ENCODE peak calls at places on chromosomes 6 and 20, in four cellular contexts. B, F, W and Q are unnamed samples.
A peak's percentile ranks its signal among the peaks of the same experiment; 100 is the strongest.

GRCh38 chr20:35956616-35957015 is 2.3 kb upstream of the SCAND1 start:
- DNase-seq in W (no peak), B (no peak), F (no peak), Q (no peak)

GRCh38 chr6:169539176-169539897 is 162.5 kb downstream of the WDR27 start:
- DNase-seq in F (no peak), B (peak; percentile 11), W (no peak), Q (no peak)

GRCh38 chr6:128516514-128516898 is 3.9 kb downstream of the PTPRK start:
- DNase-seq in W (no peak), F (no peak), B (no peak), Q (no peak)

GRCh38 chr6:133817460-133818047 is 71.4 kb upstream of the TCF21 start:
- DNase-seq in W (no peak), F (peak; percentile 56), B (no peak), Q (no peak)

GRCh38 chr6:141212296-141212695 is 920.4 kb upstream of the GJE1 start:
- DNase-seq in B (no peak), F (no peak), W (no peak), Q (no peak)

GRCh38 chr6:148273962-148274752 is 68.5 kb upstream of the SASH1 start:
- DNase-seq in F (no peak), B (no peak), W (no peak), Q (no peak)

GRCh38 chr6:111837641-111838500 is 35.4 kb downstream of the FYN start:
- DNase-seq in W (no peak), B (no peak), F (no peak), Q (no peak)

GRCh38 chr6:124131259-124131658 is 327.6 kb downstream of the NKAIN2 start:
- DNase-seq in B (no peak), F (no peak), W (no peak), Q (no peak)

GRCh38 chr6:113351183-113351834 is 505.8 kb upstream of the MARCKS start:
- DNase-seq in W (peak; percentile 32), F (no peak), B (peak; percentile 43), Q (no peak)

GRCh38 chr6:112357801-112358200 is 10.7 kb downstream of the RFPL4B start:
- DNase-seq in F (no peak), B (no peak), W (no peak), Q (no peak)

GRCh38 chr20:9506337-9506821 is 8.0 kb upstream of the LAMP5 start:
- DNase-seq in W (no peak), B (no peak), F (no peak), Q (no peak)

GRCh38 chr6:53035549-53036213 is 29.5 kb upstream of the FBXO9 start:
- DNase-seq in B (no peak), F (no peak), W (no peak), Q (no peak)

GRCh38 chr6:139977887-139978332 is 603.5 kb upstream of the CITED2 start:
- DNase-seq in W (no peak), F (no peak), B (no peak), Q (no peak)

GRCh38 chr6:3609388-3609787 is 142.1 kb downstream of the PXDC1 start:
- DNase-seq in B (no peak), W (no peak), F (no peak), Q (no peak)

GRCh38 chr6:32836873-32837272 is 1.7 kb downstream of the TAP2 start:
- DNase-seq in W (no peak), F (no peak), B (no peak), Q (no peak)

GRCh38 chr20:57501461-57502330 is 23.2 kb downstream of the CTCFL start:
- DNase-seq in F (no peak), W (no peak), B (no peak), Q (no peak)

GRCh38 chr6:15246217-15247211 is 645 bp downstream of the JARID2 start:
- DNase-seq in B (no peak), F (no peak), W (no peak), Q (no peak)

GRCh38 chr6:105926318-105926717 is 159.8 kb upstream of the PRDM1 start:
- DNase-seq in F (no peak), W (no peak), B (no peak), Q (no peak)

GRCh38 chr20:54257090-54257816 is 49.4 kb downstream of the PFDN4 start:
- DNase-seq in W (no peak), B (no peak), F (no peak), Q (no peak)

GRCh38 chr20:46423882-46424482 is 17.6 kb upstream of the ELMO2 start:
- DNase-seq in B (no peak), W (no peak), F (no peak), Q (no peak)

GRCh38 chr6:169915769-169916550 is 164.5 kb downstream of the ERMARD start:
- DNase-seq in F (no peak), W (no peak), B (no peak), Q (no peak)

GRCh38 chr20:44188752-44189151 is 1.8 kb upstream of the JPH2 start:
- DNase-seq in F (no peak), W (no peak), B (no peak), Q (peak; percentile 35)

GRCh38 chr6:13014551-13015378 is 298.2 kb downstream of the PHACTR1 start:
- DNase-seq in W (peak; percentile 41), F (peak; percentile 78), B (peak; percentile 18), Q (no peak)

GRCh38 chr6:46760925-46761324 is 14.2 kb downstream of the ANKRD66 start:
- DNase-seq in B (no peak), F (no peak), W (no peak), Q (no peak)

GRCh38 chr6:119243657-119244056 is 105.9 kb downstream of the MAN1A1 start:
- DNase-seq in W (no peak), B (no peak), F (no peak), Q (no peak)

GRCh38 chr20:24632581-24632980 is 163.2 kb downstream of the SYNDIG1 start:
- DNase-seq in F (no peak), B (no peak), W (no peak), Q (no peak)

GRCh38 chr20:53149652-53150205 is 177.6 kb downstream of the TSHZ2 start:
- DNase-seq in B (no peak), W (no peak), F (no peak), Q (no peak)

GRCh38 chr20:53529658-53530057 is 64.0 kb downstream of the ZNF217 start:
- DNase-seq in W (no peak), B (no peak), F (no peak), Q (no peak)

GRCh38 chr6:100160913-100161312 is 166.9 kb upstream of the MCHR2 start:
- DNase-seq in F (no peak), W (no peak), B (no peak), Q (no peak)

GRCh38 chr6:6725834-6726194 is 137.3 kb downstream of the LY86 start:
- DNase-seq in B (no peak), W (no peak), F (no peak), Q (no peak)

GRCh38 chr6:24546432-24546831 is 51.7 kb downstream of the ALDH5A1 start:
- DNase-seq in F (no peak), B (no peak), W (no peak), Q (no peak)

DNA sequence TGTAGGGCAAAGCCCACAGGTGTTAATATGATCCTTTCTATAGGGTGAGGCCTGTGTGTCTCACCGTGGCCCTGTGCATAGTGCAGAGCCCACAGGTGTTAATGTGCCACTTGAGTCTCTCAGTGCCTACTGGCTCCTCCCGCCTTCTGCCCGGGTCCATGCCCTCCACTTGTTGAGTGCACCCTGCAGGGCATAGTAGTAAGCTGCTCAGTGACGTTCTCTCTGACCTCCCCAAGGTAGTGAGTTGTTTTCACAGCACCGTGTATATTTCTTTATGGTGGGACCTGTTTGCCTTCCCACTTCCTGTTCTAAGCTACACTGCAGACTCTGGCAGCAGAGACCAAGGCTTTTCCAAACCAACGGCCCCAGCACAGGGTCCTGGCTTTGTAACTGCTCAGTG is 64.5 kb upstream of the SLC22A1 start:
- DNase-seq in F (no peak), B (no peak), W (no peak), Q (no peak)
- H3K27ac ChIP-seq in F (no peak overlapping the region), B (no peak overlapping the region), W (no peak overlapping the region), Q (no peak overlapping the region)

DNA sequence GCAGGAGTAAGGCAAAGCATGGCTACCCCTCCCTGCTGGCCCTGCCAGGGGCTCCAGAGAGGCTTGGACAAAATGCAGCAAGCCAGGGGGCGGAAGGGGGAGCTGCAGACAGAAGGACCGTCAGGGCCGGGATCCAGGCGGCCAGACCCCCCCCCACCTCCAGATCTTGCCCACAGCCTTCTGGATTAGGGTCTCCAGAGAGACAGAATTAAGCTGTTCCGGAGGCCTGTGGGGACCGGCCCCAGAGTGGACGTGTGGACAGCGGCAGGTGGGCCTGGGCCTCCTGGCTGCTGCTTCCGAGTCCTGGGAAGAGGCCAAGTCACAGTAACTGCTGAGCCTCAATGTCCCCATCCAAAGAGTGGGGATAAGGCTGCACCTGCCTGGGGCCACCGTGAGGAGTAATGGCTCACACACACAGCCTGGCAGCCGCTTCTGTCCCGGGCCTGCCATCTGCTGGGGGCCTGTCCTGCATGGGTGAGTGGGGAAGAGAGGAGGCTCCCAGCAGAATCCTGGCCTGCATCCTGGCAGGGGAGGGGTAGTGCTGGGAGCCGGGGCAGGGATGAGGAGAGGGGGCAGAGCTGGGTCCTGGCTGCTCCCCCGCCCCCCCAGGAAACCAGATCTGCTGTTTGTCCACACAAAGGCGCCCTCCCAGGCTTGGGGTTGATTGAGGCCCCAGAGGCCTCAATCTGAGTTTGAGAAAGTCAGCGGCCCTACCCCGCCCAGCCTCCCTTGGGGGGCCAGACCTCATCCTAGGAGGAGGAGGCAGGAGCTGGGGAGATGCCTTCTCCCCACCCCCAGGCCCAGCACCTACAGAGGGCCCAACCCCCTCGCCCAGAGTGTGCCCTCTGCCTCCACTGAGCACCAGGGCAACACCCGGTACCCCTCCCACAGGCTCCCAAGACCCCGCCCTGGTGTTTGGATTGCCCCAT is 3.9 kb downstream of the LAMA5 start:
- DNase-seq in W (peak; percentile 60), B (peak; percentile 19), F (peak; percentile 60), Q (peak; percentile 55)
- TF ChIP-seq CTCF in W (no peak), B (peak; percentile 22), F (no peak), Q (no peak)

DNA sequence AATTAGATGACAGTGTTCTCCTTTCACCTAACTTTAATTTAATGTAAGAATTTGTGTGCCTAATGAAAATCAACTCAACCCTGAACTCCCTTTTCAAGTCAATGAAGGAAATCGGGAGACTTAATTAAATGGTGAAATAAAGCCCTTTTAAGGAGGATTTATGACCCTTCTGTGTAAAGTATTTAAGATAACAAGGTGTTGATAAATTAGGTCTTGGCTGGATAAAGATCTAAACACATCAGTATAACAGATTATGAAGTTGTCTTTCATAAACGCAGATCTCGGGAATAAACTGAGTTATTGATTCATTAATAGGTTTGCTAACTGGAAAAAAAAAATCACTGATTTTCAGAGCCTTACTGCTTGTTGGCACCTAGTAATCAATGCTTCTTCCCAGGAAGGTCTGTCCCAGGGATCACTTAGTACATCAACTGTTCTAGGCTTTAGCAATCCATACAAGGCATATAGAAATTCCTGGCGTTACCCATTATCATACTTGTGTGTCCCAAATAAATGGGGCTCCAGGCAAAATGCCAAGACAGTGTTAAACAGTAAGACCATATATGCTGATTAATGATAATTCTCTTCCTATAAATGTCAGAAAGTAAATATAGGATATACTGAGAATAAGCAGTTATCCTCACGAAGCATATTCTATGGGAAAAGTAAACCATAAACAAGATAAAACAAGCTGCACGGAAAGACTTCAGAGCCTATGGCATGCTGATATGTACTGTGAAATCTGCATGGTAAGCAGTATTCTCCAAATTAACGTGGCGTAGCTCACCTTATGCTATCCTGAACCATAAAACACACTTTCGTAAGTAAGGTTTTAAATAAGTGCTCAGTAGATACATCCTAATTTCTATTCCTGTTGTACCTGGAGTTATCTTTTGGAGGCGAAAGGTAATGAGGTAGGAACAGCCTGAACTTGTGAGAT is 209.1 kb downstream of the GMDS start:
- DNase-seq in F (no peak), B (no peak), W (no peak), Q (no peak)
- H3K4me1 ChIP-seq in F (no peaks in the 10 kb centered on the region), B (no peaks in the 10 kb centered on the region), W (no peaks in the 10 kb centered on the region), Q (no peaks in the 10 kb centered on the region)

DNA sequence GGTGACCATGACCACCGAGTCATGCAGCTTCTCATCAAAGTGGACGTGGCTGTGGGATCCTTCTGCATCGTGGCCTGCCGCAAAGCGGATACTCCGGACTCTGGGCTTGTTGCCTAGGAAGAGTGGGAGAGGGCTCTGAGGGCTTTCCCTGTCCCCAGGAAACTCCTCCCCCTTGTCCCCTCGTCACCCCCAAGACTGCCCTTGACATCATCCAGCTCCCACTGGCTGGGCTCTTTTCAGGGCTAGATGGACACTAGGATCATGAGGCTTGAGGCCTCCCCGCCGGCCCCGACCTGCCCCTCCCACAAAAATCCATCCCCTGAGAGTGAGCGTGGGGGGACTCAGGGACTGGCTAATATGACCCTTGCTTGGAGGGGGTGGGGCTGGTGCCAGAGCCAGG is 9.0 kb downstream of the ADISSP start:
- DNase-seq in B (peak; percentile 57), W (peak; percentile 59), F (no peak), Q (no peak)
- H3K27ac ChIP-seq in B (peak overlapping the region; percentile 25), W (peak overlapping the region; percentile 78), F (no peak overlapping the region), Q (no peak overlapping the region)